ENCODE peak calls at places on chromosomes 13 and 19, in four cellular contexts. K is aorta, H is breast epithelium, G is ovary. J is an unnamed sample. For H3K4me1, the result is how much of the 10 kb centered on the place peaks cover.

GRCh38 chr13:45564108-45564507 is 51.4 kb downstream of the ERICH6B start:
- DNase-seq in K (no peak), H (no peak), G (no peak), J (no peak)

GRCh38 chr19:47587295-47587694 is 14.3 kb upstream of the ZNF541 start:
- DNase-seq in K (no peak), H (no peak), G (no peak), J (no peak)

GRCh38 chr13:97012251-97013048 is 18.2 kb upstream of the OXGR1 start:
- DNase-seq in K (no peak), H (no peak), G (no peak), J (no peak)

GRCh38 chr19:49473868-49474544 is at the start of gene FLT3LG:
- DNase-seq in K (peak), H (peak), G (peak), J (peak)

GRCh38 chr13:113551081-113552000 is 33.2 kb upstream of the TFDP1 start:
- DNase-seq in K (no peak), H (peak), G (no peak), J (no peak)

GRCh38 chr19:13160557-13160956 is 10.3 kb downstream of the IER2 start:
- DNase-seq in K (no peak), H (no peak), G (no peak), J (no peak)

GRCh38 chr13:99053636-99054233 is 75.9 kb upstream of the DOCK9 start:
- DNase-seq in K (no peak), H (no peak), G (no peak), J (no peak)

GRCh38 chr19:456547-457110 is 4.2 kb downstream of the SHC2 start:
- DNase-seq in K (no peak), H (no peak), G (no peak), J (no peak)

DNA sequence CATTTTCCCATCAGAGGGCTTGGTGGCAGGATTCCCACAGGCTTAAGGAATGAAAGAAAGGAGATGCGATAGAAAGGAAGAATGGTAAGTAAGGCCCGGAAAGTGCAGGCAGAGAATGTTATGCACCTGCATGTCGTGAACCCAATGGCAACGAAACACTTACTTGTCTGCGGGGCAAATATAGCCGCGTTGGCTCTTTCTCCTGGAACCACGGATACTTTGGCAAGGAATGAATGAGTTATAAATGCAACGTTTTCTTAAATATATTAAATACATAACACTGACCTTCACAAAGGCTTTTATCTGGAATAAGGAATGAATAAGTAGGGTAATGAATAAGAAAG is 192.1 kb downstream of the KATNAL1 start:
- DNase-seq in K (no peak), H (no peak), G (no peak), J (no peak)
- H3K4me1 ChIP-seq in K (under half), H (under half), G (under half), J (under half)

DNA sequence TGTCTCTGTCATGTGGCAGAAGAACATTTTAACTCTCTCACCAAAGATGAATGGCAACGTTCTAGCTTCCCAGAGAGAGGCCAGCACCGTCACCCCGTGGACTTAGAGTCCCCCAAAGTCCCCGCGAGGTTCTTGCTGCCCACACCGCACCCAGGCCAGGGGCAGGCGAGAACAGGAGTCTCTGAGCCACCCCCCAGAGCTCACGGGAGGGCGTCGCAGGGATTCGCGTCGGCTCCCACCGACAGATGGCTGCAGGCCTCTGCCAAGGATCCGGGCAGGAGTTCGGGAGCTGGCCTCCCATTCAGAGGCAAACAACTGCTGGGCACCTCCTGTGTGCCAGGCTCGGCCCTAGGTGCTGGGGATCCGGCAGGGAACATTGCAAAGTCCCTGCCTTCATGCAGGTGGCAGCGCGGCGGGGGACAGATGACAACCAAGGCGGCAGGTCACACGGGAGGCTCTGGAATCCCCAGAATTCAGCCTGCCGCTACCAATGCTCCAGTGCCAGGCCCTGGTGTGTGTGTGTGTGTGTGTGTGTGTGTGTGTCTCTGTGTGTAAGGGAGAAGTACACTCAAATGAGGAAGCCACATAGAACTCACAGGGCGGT is 25.3 kb downstream of the LRRC4B start:
- DNase-seq in K (no peak), H (no peak), G (no peak), J (no peak)
- H3K27ac ChIP-seq in K (no peak), H (no peak), G (no peak), J (no peak)

GRCh38 chr19:56554272-56554869 is 12.9 kb upstream of the ZNF470 start:
- DNase-seq in K (no peak), H (no peak), G (no peak), J (no peak)
- H3K4me3 ChIP-seq in K (peak), H (no peak), G (no peak), J (no peak)

GRCh38 chr19:35005256-35005977 is 5.3 kb downstream of the GRAMD1A start:
- DNase-seq in K (no peak), H (no peak), G (no peak), J (no peak)
- H3K4me1 ChIP-seq in K (under half), H (under half), G (under half), J (under half)

GRCh38 chr13:74024856-74025255 is 109.3 kb downstream of the KLF12 start:
- DNase-seq in K (no peak), H (no peak), G (no peak), J (no peak)

GRCh38 chr13:74025369-74025768 is 108.8 kb downstream of the KLF12 start:
- DNase-seq in K (no peak), H (no peak), G (no peak), J (no peak)

GRCh38 chr13:74021507-74021906 is 112.7 kb downstream of the KLF12 start:
- DNase-seq in K (no peak), H (no peak), G (no peak), J (no peak)

GRCh38 chr13:74026753-74027152 is 107.5 kb downstream of the KLF12 start:
- DNase-seq in K (no peak), H (no peak), G (no peak), J (no peak)

DNA sequence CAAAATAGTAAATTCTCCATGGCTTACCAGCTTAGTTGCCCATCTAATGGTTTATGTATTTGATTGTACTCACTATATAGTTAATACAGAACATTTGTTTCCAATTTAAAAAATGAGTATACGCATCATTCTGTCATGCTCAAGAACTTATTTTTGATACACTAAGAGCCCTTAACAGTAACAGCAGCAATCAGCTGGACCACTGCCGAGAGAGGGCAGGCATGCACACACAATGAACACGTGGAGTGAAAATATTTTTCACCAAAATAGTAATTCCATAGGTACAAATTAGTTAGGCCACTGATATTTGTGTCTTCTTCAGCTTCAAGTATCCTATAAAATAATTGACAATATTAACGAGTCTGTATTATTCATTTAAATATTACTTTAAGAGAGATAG is 109.9 kb downstream of the KLF12 start:
- DNase-seq in K (no peak), H (no peak), G (no peak), J (no peak)
- H3K27ac ChIP-seq in K (no peak), H (no peak), G (no peak), J (no peak)